ENCODE peak calls at places on chromosomes 1 and 21, in four cellular contexts. One of them, this sample, is unnamed.

GRCh38 chr21:27795418-27795817 is 828.5 kb upstream of the ADAMTS5 start:
- DNase-seq in T-helper 1 cell: no peak
- DNase-seq in aorta: no peak
- DNase-seq in heart right ventricle: no peak
- DNase-seq in this sample: no peak

GRCh38 chr21:16279658-16280581 is 550.1 kb downstream of the USP25 start:
- DNase-seq in aorta: no peak
- DNase-seq in heart right ventricle: peak
- DNase-seq in T-helper 1 cell: no peak
- DNase-seq in this sample: no peak

GRCh38 chr1:27438621-27439061 is 46.2 kb downstream of the GPR3 start:
- DNase-seq in aorta: no peak
- DNase-seq in T-helper 1 cell: no peak
- DNase-seq in heart right ventricle: no peak
- DNase-seq in this sample: no peak

GRCh38 chr1:16181887-16182719 is 26.2 kb upstream of the EPHA2 start:
- DNase-seq in heart right ventricle: peak
- DNase-seq in T-helper 1 cell: no peak
- DNase-seq in aorta: peak
- DNase-seq in this sample: peak

GRCh38 chr1:236007781-236008180 is 57.1 kb downstream of the NID1 start:
- DNase-seq in T-helper 1 cell: no peak
- DNase-seq in aorta: no peak
- DNase-seq in heart right ventricle: no peak
- DNase-seq in this sample: no peak

GRCh38 chr1:108200627-108201106 is 524 bp upstream of the SLC25A24 start:
- DNase-seq in aorta: no peak
- DNase-seq in T-helper 1 cell: peak
- DNase-seq in heart right ventricle: peak
- DNase-seq in this sample: peak

GRCh38 chr1:205376739-205377138 is 20.0 kb upstream of the KLHDC8A start:
- DNase-seq in aorta: no peak
- DNase-seq in heart right ventricle: no peak
- DNase-seq in T-helper 1 cell: no peak
- DNase-seq in this sample: no peak

GRCh38 chr1:235545294-235545930 is 41.2 kb upstream of the B3GALNT2 start:
- DNase-seq in T-helper 1 cell: no peak
- DNase-seq in aorta: no peak
- DNase-seq in heart right ventricle: no peak
- DNase-seq in this sample: no peak